ENCODE peak calls at places on chromosomes 1 and 21, in six cellular contexts. F, M, B, S, O and V are unnamed samples.

GRCh38 chr1:53663525-53664300 is 75.3 kb downstream of the GLIS1 start:
- DNase-seq in O (no peak), M (no peak), B (no peak), S (no peak), F (no peak), V (no peak)

GRCh38 chr1:33178836-33179439 is 2.9 kb downstream of the TRIM62 start:
- DNase-seq in O (no peak), S (peak), F (no peak), B (no peak), M (no peak), V (no peak)

GRCh38 chr1:171344473-171344820 is 30.5 kb downstream of the FMO4 start:
- DNase-seq in S (no peak), B (no peak), O (no peak), F (no peak), M (no peak), V (no peak)

GRCh38 chr1:147599362-147600118 is 58.2 kb downstream of the BCL9 start:
- DNase-seq in B (peak), O (peak), M (peak), F (peak), S (peak), V (peak)

GRCh38 chr1:218348628-218349185 is 3.6 kb downstream of the TGFB2 start:
- DNase-seq in F (no peak), B (no peak), M (no peak), O (no peak), S (no peak), V (no peak)

GRCh38 chr1:80566867-80567266 is 1233.9 kb upstream of the ADGRL2 start:
- DNase-seq in B (peak), M (no peak), O (no peak), F (no peak), S (no peak), V (no peak)

GRCh38 chr1:217660353-217661062 is 29.4 kb downstream of the SPATA17 start:
- DNase-seq in S (peak), O (no peak), F (no peak), B (peak), M (peak), V (peak)

GRCh38 chr1:199204231-199204630 is 565.4 kb downstream of the PTPRC start:
- DNase-seq in B (no peak), S (no peak), O (no peak), M (no peak), F (no peak), V (no peak)

GRCh38 chr1:234564035-234565029 is 45.6 kb downstream of the IRF2BP2 start:
- DNase-seq in S (peak), O (peak), F (no peak), B (peak), M (peak), V (peak)

DNA sequence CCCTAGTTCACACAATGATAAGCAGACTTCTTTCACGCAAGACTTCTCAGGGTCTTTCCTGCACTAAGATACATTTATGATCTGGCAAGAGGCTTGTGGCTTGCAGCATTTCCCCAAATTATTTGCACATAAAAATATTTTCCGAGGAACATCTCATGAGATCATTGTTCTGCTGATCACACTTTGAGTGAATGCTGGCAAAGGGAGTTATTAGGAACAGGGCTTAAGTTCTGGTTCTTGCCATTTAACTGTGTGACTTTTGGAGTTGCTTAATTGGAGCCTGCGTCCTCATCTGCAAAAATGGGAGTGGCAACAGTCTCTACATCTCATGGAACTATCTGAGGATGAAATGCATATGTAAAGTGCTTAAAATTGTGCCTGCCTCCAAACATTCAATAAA is 50.2 kb downstream of the GADD45A start:
- DNase-seq in O (no peak), F (no peak), M (no peak), B (no peak), S (no peak), V (no peak)
- H3K4me3 ChIP-seq in O (no peak), F (no peak), M (no peak), B (no peak), S (no peak), V (no peak)

DNA sequence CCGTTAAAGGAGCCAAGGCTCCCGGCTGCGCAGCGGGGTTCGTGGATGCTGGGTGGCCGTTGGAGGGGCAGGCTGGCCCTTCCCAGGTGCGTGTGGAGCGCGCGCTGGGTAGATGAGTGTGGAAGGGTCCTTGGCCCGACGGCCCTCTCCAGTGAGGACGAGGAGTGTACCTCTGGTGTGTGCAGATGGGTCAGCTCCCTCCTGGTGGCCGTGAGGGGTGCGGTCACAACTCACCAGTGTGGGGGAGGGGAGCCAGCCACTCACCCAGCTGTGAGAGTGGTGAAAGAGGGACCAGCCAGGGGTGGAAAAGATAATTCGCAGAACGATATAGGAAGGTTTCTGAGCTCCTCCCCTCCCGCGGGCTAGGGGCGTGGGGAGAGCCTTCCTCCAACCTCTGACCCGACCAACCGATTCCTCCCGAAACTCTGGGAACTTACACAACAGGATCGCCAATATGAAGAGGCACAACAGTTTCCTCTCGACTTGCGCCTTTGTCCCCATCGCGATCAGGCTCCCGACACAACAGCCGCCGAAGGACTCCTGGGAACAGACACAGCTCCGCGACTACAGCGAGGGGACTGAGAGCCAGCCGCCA is at the start of gene F11R:
- DNase-seq in B (peak), O (no peak), F (peak), S (peak), M (no peak), V (peak)
- H2BK5ac ChIP-seq in B (peak), O (peak), F (no peak), S (peak), M (no peak), V (no peak)

GRCh38 chr1:101182627-101183387 is 54.0 kb upstream of the S1PR1 start:
- DNase-seq in S (no peak), M (no peak), F (no peak), O (no peak), B (no peak), V (no peak)

GRCh38 chr1:101183388-101183699 is 53.5 kb upstream of the S1PR1 start:
- DNase-seq in O (no peak), B (no peak), M (peak), F (no peak), S (no peak), V (no peak)

GRCh38 chr1:101178688-101179491 is 57.9 kb upstream of the S1PR1 start:
- DNase-seq in F (no peak), S (no peak), O (no peak), M (no peak), B (no peak), V (no peak)

GRCh38 chr1:101185421-101185820 is 51.4 kb upstream of the S1PR1 start:
- DNase-seq in S (no peak), M (peak), O (no peak), B (no peak), F (no peak), V (no peak)

GRCh38 chr1:101181930-101182329 is 54.9 kb upstream of the S1PR1 start:
- DNase-seq in M (peak), B (no peak), F (no peak), S (no peak), O (no peak), V (peak)
- H4K8ac ChIP-seq in M (peak), B (no peak), F (peak), S (no peak), O (no peak), V (peak)

DNA sequence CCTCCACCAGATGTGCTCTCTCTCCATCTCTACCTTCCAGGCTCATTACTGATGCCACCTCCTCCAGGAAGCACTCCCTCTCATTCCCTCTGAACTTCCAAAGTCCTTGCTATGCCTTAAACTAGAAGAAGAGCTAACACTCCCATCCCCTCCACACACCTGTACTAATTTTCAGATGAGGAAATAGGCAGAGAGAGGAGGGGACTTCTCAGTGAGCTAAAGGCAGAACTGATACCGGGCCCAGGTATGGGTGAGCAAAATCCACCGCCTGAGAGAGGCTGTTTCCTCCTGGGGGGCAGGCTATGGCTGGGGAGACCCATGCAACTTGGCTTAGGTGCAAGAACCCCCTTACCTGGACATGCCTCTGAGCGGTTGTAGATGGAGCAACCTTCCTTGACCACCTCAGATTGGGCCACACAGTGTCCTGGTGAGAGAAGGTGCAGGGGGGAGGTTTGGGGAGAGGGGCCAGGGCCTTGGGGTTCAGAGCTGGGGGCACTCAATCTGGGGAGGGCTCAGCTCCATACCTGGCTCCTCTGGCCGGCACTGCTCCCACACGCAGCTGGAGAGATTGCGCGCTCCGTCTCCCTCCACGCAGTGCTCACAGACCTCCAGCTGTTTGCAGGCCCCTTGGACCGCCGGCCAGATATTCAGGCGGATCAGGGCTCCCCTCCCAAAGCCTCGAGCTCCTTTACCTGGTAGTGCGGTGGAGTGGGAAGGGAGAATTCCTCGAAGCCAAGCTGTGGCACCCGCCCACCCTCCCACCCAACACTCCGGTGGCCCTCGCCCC is 964 bp downstream of the CD164L2 start:
- DNase-seq in O (no peak), S (no peak), F (no peak), M (no peak), B (no peak), V (no peak)
- H3K4me3 ChIP-seq in O (no peak), S (no peak), F (no peak), M (no peak), B (no peak), V (no peak)

GRCh38 chr1:237684236-237684635 is 206.5 kb downstream of the ZP4 start:
- DNase-seq in M (peak), O (no peak), S (no peak), B (no peak), F (no peak), V (peak)
- H2BK5ac ChIP-seq in M (no peak), O (no peak), S (no peak), B (no peak), F (no peak), V (no peak)

GRCh38 chr21:45420623-45421041 is 15.7 kb downstream of the COL18A1 start:
- DNase-seq in S (no peak), B (no peak), M (no peak), F (no peak), O (no peak), V (no peak)

GRCh38 chr21:45420061-45420521 is 15.1 kb downstream of the COL18A1 start:
- DNase-seq in M (no peak), F (no peak), B (no peak), O (no peak), S (no peak), V (no peak)

GRCh38 chr21:45418301-45419071 is 13.5 kb downstream of the COL18A1 start:
- DNase-seq in S (no peak), F (no peak), O (no peak), B (no peak), M (no peak), V (no peak)

GRCh38 chr21:45417951-45418300 is 13.0 kb downstream of the COL18A1 start:
- DNase-seq in O (no peak), B (no peak), M (no peak), S (no peak), F (no peak), V (no peak)

GRCh38 chr21:45419162-45419561 is 14.2 kb downstream of the COL18A1 start:
- DNase-seq in M (no peak), S (no peak), F (no peak), B (no peak), O (no peak), V (no peak)
- H4K8ac ChIP-seq in M (no peak), S (no peak), F (peak), B (no peak), O (no peak), V (no peak)

GRCh38 chr1:235867903-235868469 is 1.3 kb upstream of the LYST start:
- DNase-seq in S (no peak), O (no peak), F (no peak), M (no peak), B (no peak), V (no peak)
- H3K4me3 ChIP-seq in S (no peak), O (peak), F (peak), M (no peak), B (no peak), V (peak)

DNA sequence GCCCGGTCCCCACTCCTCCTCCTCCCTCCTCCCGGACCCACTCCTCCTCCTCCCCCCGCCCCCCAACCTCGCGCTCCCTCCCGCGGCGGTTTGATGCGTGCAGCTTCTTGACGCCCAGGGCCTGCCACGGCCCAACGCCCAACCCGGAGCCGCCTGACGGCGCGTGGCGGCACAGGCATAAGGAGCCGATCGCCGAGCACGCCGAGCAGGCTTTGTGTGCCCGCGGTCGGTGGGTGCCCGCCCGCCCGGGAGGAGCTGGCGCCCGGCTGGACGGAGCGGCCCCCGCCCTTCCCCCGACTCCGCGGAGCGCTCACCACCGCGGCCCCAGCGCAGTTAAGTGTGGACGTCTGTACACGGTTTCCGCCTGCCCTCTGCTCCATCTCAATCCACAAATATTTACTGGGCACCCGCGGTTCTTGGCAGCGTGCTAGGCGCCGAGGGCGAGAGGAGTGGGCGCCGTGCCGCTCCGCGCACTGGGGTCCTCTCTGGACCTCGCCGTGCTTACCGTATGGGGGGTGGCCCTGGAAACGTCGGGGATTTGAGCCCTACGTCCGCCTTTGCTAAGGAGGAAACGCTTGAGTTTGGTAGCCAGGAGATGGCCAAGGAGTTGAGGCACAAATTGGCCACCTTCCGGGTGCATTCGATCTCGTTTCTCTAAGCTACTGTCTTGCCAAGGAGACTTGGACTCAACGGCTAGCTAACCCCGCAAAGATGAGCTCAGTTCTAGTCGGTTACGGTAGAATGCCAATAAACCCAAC is 428 bp upstream of the HDGF start:
- DNase-seq in M (peak), F (peak), O (peak), S (peak), B (peak), V (peak)
- H2BK5ac ChIP-seq in M (peak), F (peak), O (peak), S (peak), B (peak), V (peak)